ENCODE peak calls at places on chromosomes 5 and 9, in six cellular contexts. X is tibial artery, U is sigmoid colon, I is pancreas, V is A549, N is left ventricle myocardium inferior. P is an unnamed sample. For H3K4me1, the result is how much of the 10 kb centered on the place peaks cover.

GRCh38 chr5:169626779-169627178 is 10.3 kb upstream of the DOCK2 start:
- DNase-seq in U (no peak), V (peak), N (no peak), X (no peak), I (no peak), P (no peak)

GRCh38 chr5:73902327-73903051 is 276.5 kb downstream of the ARHGEF28 start:
- DNase-seq in X (no peak), I (no peak), N (no peak), V (peak), U (no peak), P (no peak)

GRCh38 chr5:159906463-159906862 is 9.8 kb upstream of the ADRA1B start:
- DNase-seq in I (no peak), V (no peak), N (no peak), U (no peak), X (no peak), P (no peak)

GRCh38 chr9:91778031-91778430 is 172.0 kb downstream of the ROR2 start:
- DNase-seq in V (no peak), I (no peak), U (peak), N (no peak), X (no peak), P (no peak)

GRCh38 chr5:164345853-164346252 is 840.4 kb downstream of the MAT2B start:
- DNase-seq in V (no peak), X (no peak), I (no peak), N (no peak), U (no peak), P (no peak)

GRCh38 chr5:66818935-66819328 is 222.7 kb downstream of the MAST4 start:
- DNase-seq in N (no peak), U (no peak), I (no peak), V (no peak), X (no peak), P (no peak)

GRCh38 chr5:36206913-36207312 is 34.8 kb downstream of the NADK2 start:
- DNase-seq in N (no peak), X (no peak), U (no peak), V (no peak), I (no peak), P (no peak)

GRCh38 chr5:38755171-38755570 is 90.6 kb upstream of the OSMR start:
- DNase-seq in I (no peak), V (no peak), U (no peak), X (no peak), N (no peak), P (no peak)

GRCh38 chr9:72733896-72734295 is 212.5 kb downstream of the TMC1 start:
- DNase-seq in X (no peak), U (no peak), N (no peak), I (no peak), V (no peak), P (no peak)

GRCh38 chr5:72244862-72245371 is 75.1 kb downstream of the MRPS27 start:
- DNase-seq in I (no peak), V (peak), N (no peak), X (no peak), U (no peak), P (peak)

GRCh38 chr5:171632618-171633017 is 153.0 kb upstream of the SMIM23 start:
- DNase-seq in U (peak), X (no peak), N (no peak), V (no peak), I (no peak), P (no peak)

GRCh38 chr5:144133050-144133633 is 37.3 kb downstream of the YIPF5 start:
- DNase-seq in V (no peak), X (no peak), I (no peak), N (no peak), U (no peak), P (no peak)

GRCh38 chr9:68599826-68600225 is 59.1 kb upstream of the TMEM252 start:
- DNase-seq in N (no peak), X (no peak), I (no peak), U (no peak), V (no peak), P (no peak)

GRCh38 chr5:168947212-168947868 is 353.6 kb downstream of the SLIT3 start:
- DNase-seq in U (no peak), V (peak), I (peak), N (peak), X (peak), P (peak)

GRCh38 chr5:124754206-124754927 is 7.9 kb upstream of the ZNF608 start:
- DNase-seq in I (no peak), X (no peak), V (no peak), U (no peak), N (no peak), P (no peak)

GRCh38 chr9:121658166-121658565 is 6.7 kb downstream of the DAB2IP start:
- DNase-seq in V (no peak), I (peak), U (no peak), X (no peak), N (peak), P (no peak)

GRCh38 chr5:126384985-126385384 is 38.2 kb upstream of the GRAMD2B start:
- DNase-seq in N (no peak), U (no peak), V (no peak), I (no peak), X (no peak), P (no peak)

GRCh38 chr5:13632676-13633075 is 311.8 kb downstream of the DNAH5 start:
- DNase-seq in I (no peak), N (no peak), X (no peak), V (peak), U (no peak), P (no peak)

GRCh38 chr9:137694962-137695875 is 76.4 kb downstream of the EHMT1 start:
- DNase-seq in U (no peak), V (peak), X (no peak), I (peak), N (peak), P (no peak)

GRCh38 chr5:180133971-180134508 is 62.5 kb upstream of the RNF130 start:
- DNase-seq in X (no peak), N (no peak), I (peak), U (no peak), V (no peak), P (no peak)

GRCh38 chr5:160466889-160467554 is 45.4 kb downstream of the PTTG1 start:
- DNase-seq in U (no peak), X (no peak), N (no peak), I (no peak), V (peak), P (no peak)

GRCh38 chr9:134633362-134634142 is 8.1 kb upstream of the COL5A1 start:
- DNase-seq in U (peak), N (peak), V (no peak), I (peak), X (no peak), P (peak)

DNA sequence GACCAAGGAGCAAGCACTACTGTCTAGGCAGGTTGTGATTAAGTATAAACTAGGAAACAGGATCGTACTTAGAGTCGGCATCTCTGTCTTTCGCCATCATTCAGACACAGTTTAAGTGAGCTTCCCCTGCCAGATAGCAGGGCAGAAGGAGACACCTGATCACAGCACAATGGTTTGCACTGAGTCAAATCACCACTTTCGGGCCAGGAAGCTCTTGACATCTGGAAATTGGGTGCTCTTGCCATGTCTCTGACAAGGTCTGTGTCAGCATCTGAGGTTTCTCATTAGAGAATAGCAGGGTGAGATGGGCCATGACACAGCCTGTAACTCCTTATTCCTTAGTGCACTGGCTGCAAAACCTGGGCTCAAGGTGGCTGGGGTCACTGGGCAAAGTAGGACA is 8.3 kb downstream of the ADRB2 start:
- DNase-seq in U (no peak), V (no peak), I (no peak), N (no peak), X (no peak), P (no peak)
- H3K4me1 ChIP-seq in U (under half), V (under half), I (under half), N (half or more), X (under half), P (under half)

DNA sequence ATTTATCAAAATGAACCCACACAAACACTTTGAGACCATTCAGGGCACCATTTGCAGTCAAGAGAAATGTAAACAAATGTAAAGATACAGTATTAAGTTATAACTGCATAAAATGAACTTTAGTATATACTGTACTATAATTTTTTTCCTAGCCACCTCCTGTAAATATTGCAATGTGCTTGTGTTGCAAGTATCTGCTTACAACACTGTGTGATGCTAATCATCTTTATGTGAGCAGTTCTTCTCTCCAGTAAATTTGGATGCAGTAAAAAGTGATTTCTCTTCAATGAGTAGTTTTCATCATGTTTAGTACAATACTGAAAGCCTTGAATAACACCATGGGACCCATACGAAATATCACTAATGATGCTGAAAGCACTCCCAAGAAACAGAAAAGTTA is 9.4 kb downstream of the G3BP1 start:
- DNase-seq in X (no peak), N (no peak), I (no peak), U (no peak), V (no peak), P (no peak)
- H3K27ac ChIP-seq in X (no peak), N (no peak), I (no peak), U (no peak), V (no peak), P (no peak)

GRCh38 chr5:5178121-5178520 is 38.0 kb downstream of the ADAMTS16 start:
- DNase-seq in X (no peak), N (no peak), U (no peak), I (no peak), V (peak), P (no peak)

GRCh38 chr5:5181650-5182324 is 41.7 kb downstream of the ADAMTS16 start:
- DNase-seq in X (no peak), V (no peak), N (no peak), I (no peak), U (no peak), P (no peak)

GRCh38 chr5:5179597-5179996 is 39.5 kb downstream of the ADAMTS16 start:
- DNase-seq in U (no peak), X (no peak), I (no peak), V (no peak), N (no peak), P (no peak)

GRCh38 chr5:5179079-5179478 is 38.9 kb downstream of the ADAMTS16 start:
- DNase-seq in X (no peak), I (no peak), N (no peak), V (peak), U (no peak), P (no peak)

GRCh38 chr5:5178580-5178979 is 38.5 kb downstream of the ADAMTS16 start:
- DNase-seq in I (no peak), X (no peak), V (no peak), N (no peak), U (no peak), P (no peak)
- H3K4me3 ChIP-seq in I (no peak), X (no peak), V (no peak), N (no peak), U (no peak), P (no peak)

DNA sequence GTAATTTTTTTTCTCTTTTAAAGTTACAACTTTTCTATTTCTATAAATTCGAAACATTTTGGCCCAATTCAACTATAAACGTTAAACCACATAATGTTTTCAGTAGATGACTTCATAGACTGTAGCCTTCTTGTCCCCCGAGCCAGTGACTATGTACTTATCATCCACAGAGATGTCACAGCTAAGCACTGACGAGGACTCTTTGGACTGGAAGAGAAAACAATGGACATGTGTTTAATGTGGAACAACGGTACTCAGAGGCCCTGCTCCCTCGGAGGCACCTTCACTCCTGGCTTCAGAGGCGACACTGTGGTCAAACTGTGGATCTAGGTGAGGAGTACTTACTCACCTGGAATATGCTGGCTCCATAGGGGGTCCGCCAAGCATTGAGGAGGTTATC is 105.2 kb downstream of the TLE1 start:
- DNase-seq in I (no peak), N (no peak), X (no peak), V (no peak), U (no peak), P (no peak)
- H3K4me1 ChIP-seq in I (under half), N (under half), X (under half), V (under half), U (under half), P (under half)

GRCh38 chr9:94800424-94801117 is 74.1 kb downstream of the AOPEP start:
- DNase-seq in X (no peak), N (no peak), I (no peak), V (no peak), U (no peak), P (no peak)

GRCh38 chr9:94799578-94800264 is 73.2 kb downstream of the AOPEP start:
- DNase-seq in N (no peak), V (peak), U (no peak), X (no peak), I (no peak), P (no peak)

GRCh38 chr9:94802795-94803194 is 76.3 kb downstream of the AOPEP start:
- DNase-seq in I (no peak), N (no peak), V (no peak), X (no peak), U (no peak), P (no peak)

GRCh38 chr9:94801685-94802084 is 75.2 kb downstream of the AOPEP start:
- DNase-seq in N (no peak), I (no peak), X (no peak), U (no peak), V (no peak), P (no peak)

DNA sequence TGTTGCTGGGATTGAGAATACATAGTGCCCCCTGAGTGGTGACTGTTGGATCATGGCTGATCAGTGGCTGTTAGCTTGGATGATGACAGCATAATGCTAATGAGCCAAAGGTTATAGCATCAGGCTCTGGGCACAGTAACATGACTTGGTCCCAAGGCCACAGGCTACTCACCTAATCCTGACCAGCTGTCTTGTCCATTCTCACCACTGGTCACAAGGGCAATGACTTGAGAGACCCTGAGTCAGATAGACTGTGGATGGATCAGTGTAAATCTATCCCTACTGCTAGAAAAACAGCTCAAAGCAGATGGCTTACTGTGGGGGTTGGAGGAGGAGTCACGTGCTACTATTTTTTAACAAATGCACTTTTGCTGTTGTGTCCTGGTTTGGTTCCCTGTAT is 74.7 kb downstream of the AOPEP start:
- DNase-seq in X (no peak), I (no peak), U (no peak), N (no peak), V (no peak), P (no peak)
- H3K27ac ChIP-seq in X (peak), I (no peak), U (peak), N (peak), V (peak), P (peak)

DNA sequence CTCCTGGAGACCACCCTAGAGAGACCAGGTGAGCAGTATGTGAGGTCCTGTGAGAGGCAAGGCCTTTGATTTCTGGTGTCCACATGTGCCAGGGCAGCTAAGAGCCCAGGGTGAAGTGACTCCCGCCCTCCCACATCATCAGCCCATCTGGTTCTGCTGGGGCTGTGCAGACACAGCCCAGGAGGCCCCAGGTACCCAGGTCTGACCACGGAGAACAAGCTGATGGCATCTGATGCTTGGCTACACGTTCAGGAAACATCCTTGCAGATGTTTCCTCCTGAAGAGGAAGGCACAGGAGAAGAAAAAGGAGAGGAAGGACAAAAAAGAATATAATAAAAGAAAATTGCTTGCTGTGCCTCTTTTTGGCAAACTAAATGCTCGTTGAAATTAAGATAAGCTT is 225.8 kb downstream of the PAX5 start:
- DNase-seq in I (no peak), N (no peak), U (no peak), X (no peak), V (no peak), P (no peak)
- H3K4me3 ChIP-seq in I (no peak), N (no peak), U (no peak), X (no peak), V (no peak), P (no peak)

GRCh38 chr5:135307143-135307903 is 91.7 kb downstream of the MACROH2A1 start:
- DNase-seq in I (no peak), X (no peak), N (no peak), V (no peak), U (no peak), P (no peak)
- H3K4me1 ChIP-seq in I (under half), X (under half), N (under half), V (under half), U (under half), P (under half)

GRCh38 chr5:138457532-138458275 is 7.6 kb upstream of the EGR1 start:
- DNase-seq in X (no peak), V (no peak), U (no peak), I (no peak), N (no peak), P (no peak)

GRCh38 chr5:138458353-138458752 is 6.9 kb upstream of the EGR1 start:
- DNase-seq in U (no peak), V (no peak), X (no peak), I (no peak), N (no peak), P (no peak)

GRCh38 chr5:138459311-138459710 is 6.0 kb upstream of the EGR1 start:
- DNase-seq in X (no peak), V (no peak), I (no peak), U (no peak), N (no peak), P (peak)

GRCh38 chr5:138460032-138460693 is 5.1 kb upstream of the EGR1 start:
- DNase-seq in V (no peak), I (no peak), U (no peak), X (no peak), N (no peak), P (no peak)

DNA sequence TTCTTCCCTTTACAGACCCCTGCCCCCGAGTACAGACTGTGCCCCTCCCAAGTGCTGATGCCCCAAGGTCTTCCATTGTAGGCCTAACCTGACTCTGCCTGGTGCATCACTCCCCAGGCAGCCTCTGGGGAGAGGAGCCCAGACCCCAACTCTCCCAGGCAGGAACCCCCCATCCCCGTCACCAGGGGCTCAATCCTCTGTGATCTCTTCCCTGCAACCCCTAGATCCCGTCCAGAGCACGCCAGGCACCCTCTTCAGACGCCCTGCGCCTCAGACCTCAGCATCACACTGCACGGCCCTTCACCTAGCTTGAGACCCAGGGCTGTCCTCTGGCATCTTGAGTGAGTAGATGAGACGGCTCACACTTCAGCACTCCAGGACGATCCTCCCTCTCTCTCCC is 6.4 kb upstream of the EGR1 start:
- DNase-seq in N (no peak), I (no peak), U (no peak), X (no peak), V (no peak), P (no peak)
- H3K27ac ChIP-seq in N (peak), I (no peak), U (no peak), X (no peak), V (no peak), P (no peak)

P was measured in ascending aorta.